ENCODE peak calls at places on chromosome 16, in six cellular contexts. L is GM04503; Q is RWPE1; F is activated naive CD4-positive, alpha-beta T cell; H is amniotic stem cell; B is neural progenitor cell. I is an unnamed sample.

GRCh38 chr16:27221576-27222498 is 18.5 kb downstream of the KDM8 start:
- DNase-seq in F (no peak), L (peak), Q (no peak), H (no peak), B (no peak), I (no peak)

GRCh38 chr16:84672276-84673202 is 24.2 kb downstream of the KLHL36 start:
- DNase-seq in L (no peak), B (peak), H (peak), F (peak), Q (peak), I (no peak)

GRCh38 chr16:69613283-69614154 is 47.8 kb downstream of the NFAT5 start:
- DNase-seq in Q (peak), F (no peak), L (no peak), H (no peak), B (no peak), I (no peak)

GRCh38 chr16:89350701-89351380 is 133.3 kb downstream of the ZNF778 start:
- DNase-seq in B (no peak), H (no peak), Q (no peak), L (no peak), F (no peak), I (no peak)

GRCh38 chr16:89094252-89094901 is 725 bp downstream of the ACSF3 start:
- DNase-seq in H (no peak), F (no peak), L (no peak), B (peak), Q (peak), I (no peak)

GRCh38 chr16:72997141-72997542 is 50.8 kb downstream of the ZFHX3 start:
- DNase-seq in Q (peak), B (no peak), L (no peak), F (no peak), H (no peak), I (no peak)

GRCh38 chr16:3214904-3215600 is 19.9 kb downstream of the ZNF200 start:
- DNase-seq in F (no peak), B (no peak), H (no peak), L (no peak), Q (no peak), I (no peak)

GRCh38 chr16:7345423-7345822 is 12.8 kb downstream of the RBFOX1 start:
- DNase-seq in F (no peak), L (no peak), H (no peak), Q (no peak), B (no peak), I (no peak)

GRCh38 chr16:31010539-31010938 is at the start of gene STX1B:
- DNase-seq in L (no peak), F (peak), H (no peak), B (peak), Q (no peak), I (no peak)

GRCh38 chr16:1527836-1528811 is 5.3 kb upstream of the TMEM204 start:
- DNase-seq in L (no peak), F (no peak), H (no peak), Q (no peak), B (peak), I (no peak)

GRCh38 chr16:2528161-2529060 is 2.8 kb downstream of the CEMP1 start:
- DNase-seq in Q (no peak), L (no peak), B (no peak), H (no peak), F (no peak), I (no peak)

GRCh38 chr16:71441348-71441781 is 489 bp downstream of the TLE7 start:
- DNase-seq in F (no peak), H (no peak), L (no peak), B (no peak), Q (no peak), I (no peak)

GRCh38 chr16:27819881-27820610 is 243.5 kb downstream of the GSG1L start:
- DNase-seq in B (no peak), L (no peak), H (no peak), F (no peak), Q (no peak), I (no peak)

GRCh38 chr16:89201467-89202377 is 1.4 kb upstream of the SLC22A31 start:
- DNase-seq in L (no peak), B (peak), H (peak), Q (peak), F (peak), I (peak)

GRCh38 chr16:84193480-84193879 is 2.5 kb downstream of the ADAD2 start:
- DNase-seq in Q (no peak), L (no peak), B (no peak), H (no peak), F (no peak), I (no peak)

GRCh38 chr16:51880776-51881175 is 666.2 kb downstream of the TOX3 start:
- DNase-seq in Q (peak), F (no peak), B (no peak), L (peak), H (peak), I (no peak)

GRCh38 chr16:14608604-14609003 is 21.5 kb downstream of the PARN start:
- DNase-seq in H (no peak), B (no peak), L (no peak), Q (no peak), F (no peak), I (no peak)

GRCh38 chr16:75566040-75566888 is at the start of gene GABARAPL2:
- DNase-seq in Q (peak), B (peak), H (peak), F (peak), L (no peak), I (peak)

GRCh38 chr16:886084-886543 is 84.7 kb downstream of the LMF1 start:
- DNase-seq in L (no peak), F (no peak), B (peak), H (no peak), Q (no peak), I (no peak)

GRCh38 chr16:12124742-12125141 is 148.2 kb downstream of the SNX29 start:
- DNase-seq in B (no peak), F (no peak), Q (no peak), H (no peak), L (no peak), I (no peak)

GRCh38 chr16:12723681-12724080 is 80.0 kb downstream of the CPPED1 start:
- DNase-seq in H (no peak), B (no peak), L (no peak), F (no peak), Q (no peak), I (no peak)

GRCh38 chr16:67254809-67255552 is 6.2 kb downstream of the SLC9A5 start:
- DNase-seq in B (no peak), L (no peak), F (no peak), H (no peak), Q (no peak), I (no peak)

GRCh38 chr16:57567691-57568090 is 25.2 kb downstream of the ADGRG5 start:
- DNase-seq in L (no peak), F (no peak), Q (no peak), H (no peak), B (no peak), I (no peak)

GRCh38 chr16:85553436-85554113 is 59.5 kb upstream of the GSE1 start:
- DNase-seq in Q (peak), B (no peak), L (no peak), F (no peak), H (no peak), I (no peak)

GRCh38 chr16:30736995-30737793 is 11.0 kb upstream of the PHKG2 start:
- DNase-seq in Q (no peak), B (no peak), L (no peak), F (no peak), H (no peak), I (no peak)

GRCh38 chr16:77499373-77500285 is 64.8 kb upstream of the ADAMTS18 start:
- DNase-seq in H (no peak), B (no peak), F (no peak), Q (no peak), L (no peak), I (peak)

GRCh38 chr16:12406840-12407690 is 396.6 kb downstream of the CPPED1 start:
- DNase-seq in F (no peak), H (no peak), Q (no peak), B (no peak), L (peak), I (no peak)

I was measured in T1000.